ENCODE peak calls at places on chromosomes 5 and 9, in four cellular contexts. U, Q, P and E are unnamed samples.
A peak's percentile ranks its signal among the peaks of the same experiment; 100 is the strongest.

GRCh38 chr5:149939572-149939971 is 5.0 kb downstream of the PDE6A start:
- DNase-seq in U (no peak), Q (no peak), P (no peak), E (no peak)

GRCh38 chr9:114504341-114505186 is 709 bp downstream of the WHRN start:
- DNase-seq in U (peak; percentile 29), Q (peak; percentile 36), P (peak; percentile 37), E (no peak)

GRCh38 chr5:119319890-119320289 is 35.9 kb upstream of the TNFAIP8 start:
- DNase-seq in U (no peak), Q (no peak), P (no peak), E (no peak)

GRCh38 chr5:153099328-153099727 is 391.1 kb upstream of the GRIA1 start:
- DNase-seq in U (no peak), Q (no peak), P (no peak), E (no peak)

GRCh38 chr5:84573017-84573712 is 188.5 kb upstream of the EDIL3 start:
- DNase-seq in U (no peak), Q (no peak), P (no peak), E (no peak)

GRCh38 chr5:163760498-163760897 is 255.1 kb downstream of the MAT2B start:
- DNase-seq in U (peak; percentile 91), Q (no peak), P (no peak), E (peak; percentile 77)

GRCh38 chr9:137217276-137218211 is 4.5 kb downstream of the RNF208 start:
- DNase-seq in U (no peak), Q (no peak), P (no peak), E (no peak)

GRCh38 chr9:21591221-21592062 is 109.3 kb upstream of the IFNE start:
- DNase-seq in U (peak; percentile 98), Q (no peak), P (no peak), E (peak; percentile 99)

GRCh38 chr5:149635394-149635793 is 54.1 kb downstream of the ARHGEF37 start:
- DNase-seq in U (no peak), Q (no peak), P (no peak), E (peak; percentile 27)

GRCh38 chr9:110995511-110996340 is 42.5 kb downstream of the LPAR1 start:
- DNase-seq in U (peak; percentile 57), Q (no peak), P (no peak), E (no peak)

GRCh38 chr5:72452515-72453259 is 54.5 kb downstream of the ZNF366 start:
- DNase-seq in U (peak; percentile 81), Q (no peak), P (no peak), E (peak; percentile 58)

GRCh38 chr9:94906181-94906580 is 179.7 kb downstream of the AOPEP start:
- DNase-seq in U (no peak), Q (no peak), P (no peak), E (no peak)

GRCh38 chr9:69877852-69878507 is 57.4 kb downstream of the CFAP95 start:
- DNase-seq in U (peak; percentile 58), Q (no peak), P (no peak), E (peak; percentile 53)

GRCh38 chr5:100779669-100780375 is 123.3 kb downstream of the ST8SIA4 start:
- DNase-seq in U (no peak), Q (no peak), P (no peak), E (no peak)